ENCODE peak calls at places on chromosomes 5 and 9, in six cellular contexts. B, A, I, F, D and G are unnamed samples. For H3K9me3, H3K27me3 and H3K4me1, the result is how much of the 10 kb centered on the place peaks cover.

GRCh38 chr9:83680233-83680632 is 27.5 kb downstream of the UBQLN1 start:
- DNase-seq in D (no peak), A (no peak), I (no peak), B (no peak), F (no peak), G (no peak)

GRCh38 chr5:157267766-157268480 is 2.0 kb downstream of the CYFIP2 start:
- DNase-seq in A (no peak), B (no peak), I (no peak), D (no peak), F (no peak), G (no peak)

GRCh38 chr9:93698140-93698908 is 121.9 kb downstream of the PHF2 start:
- DNase-seq in F (no peak), A (no peak), I (no peak), D (no peak), B (peak), G (no peak)

GRCh38 chr9:107810493-107810931 is 320.9 kb upstream of the KLF4 start:
- DNase-seq in B (no peak), D (no peak), A (no peak), F (no peak), I (no peak), G (no peak)

GRCh38 chr5:36610629-36611028 is 4.2 kb downstream of the SLC1A3 start:
- DNase-seq in B (peak), D (no peak), F (no peak), I (no peak), A (no peak), G (no peak)

GRCh38 chr9:92350129-92350739 is 24.5 kb downstream of the CENPP start:
- DNase-seq in B (no peak), F (no peak), D (no peak), A (no peak), I (peak), G (no peak)

GRCh38 chr5:126577415-126577814 is 17.6 kb downstream of the ALDH7A1 start:
- DNase-seq in B (no peak), A (no peak), I (no peak), F (no peak), D (no peak), G (no peak)

GRCh38 chr5:170809551-170809950 is 26.0 kb downstream of the GABRP start:
- DNase-seq in B (no peak), A (peak), D (no peak), I (peak), F (no peak), G (no peak)

DNA sequence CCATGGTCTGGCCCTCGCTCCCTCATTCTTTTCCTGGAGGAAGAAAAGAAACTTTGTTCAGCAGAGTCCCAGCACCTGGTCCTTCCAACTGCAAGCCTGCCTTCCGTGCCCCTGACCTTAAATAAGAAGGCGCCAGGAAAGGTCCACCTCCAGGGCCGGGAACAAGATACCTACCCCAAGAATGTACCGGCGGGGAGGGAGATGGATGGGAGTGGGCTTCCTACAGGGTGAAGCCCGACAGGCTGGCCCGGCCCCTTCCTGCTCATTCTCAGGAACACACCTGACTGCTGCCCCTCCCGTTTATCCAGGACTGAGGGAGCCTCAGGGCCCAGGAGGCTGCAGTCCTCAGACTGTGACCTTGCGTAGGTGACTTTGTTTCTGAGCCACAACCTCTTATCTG is 27.3 kb upstream of the GFPT2 start:
- DNase-seq in A (no peak), I (no peak), D (no peak), B (no peak), F (no peak), G (no peak)
- H3K9me3 ChIP-seq in A (under half), I (under half), D (under half), B (under half), F (under half), G (under half)

DNA sequence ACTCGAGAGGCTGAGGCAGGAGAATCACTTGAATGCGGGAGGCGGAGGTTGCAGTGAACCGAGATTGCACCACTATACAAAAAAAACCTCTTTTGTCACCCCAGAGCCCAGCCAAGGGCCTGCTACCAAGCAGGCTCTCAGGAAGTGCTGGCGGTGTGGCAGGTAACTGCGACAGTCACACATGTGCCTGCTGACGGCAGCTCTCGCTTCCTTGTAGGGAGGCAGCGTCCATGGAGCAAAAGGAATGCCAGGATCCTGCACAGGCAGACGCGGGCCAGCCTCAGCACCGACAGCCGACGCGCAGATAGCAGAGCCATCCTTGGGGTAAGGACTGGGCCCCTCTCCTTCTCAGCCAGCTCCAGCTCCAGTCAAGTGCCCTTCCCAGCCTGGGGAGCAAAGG is 3.9 kb downstream of the LRRC8A start:
- DNase-seq in F (no peak), B (no peak), I (no peak), D (no peak), A (no peak), G (no peak)
- H3K27me3 ChIP-seq in F (under half), B (under half), I (under half), D (under half), A (under half), G (under half)

GRCh38 chr9:97987490-97987889 is 4.3 kb downstream of the ANP32B start:
- DNase-seq in D (no peak), I (no peak), B (no peak), F (no peak), A (no peak), G (no peak)
- H3K4me1 ChIP-seq in D (half or more), I (half or more), B (half or more), F (half or more), A (half or more), G (half or more)

GRCh38 chr5:141430332-141431113 is at the start of gene PCDHGA12:
- DNase-seq in F (peak), D (no peak), B (peak), I (peak), A (no peak), G (no peak)

GRCh38 chr5:141437208-141437607 is 6.9 kb downstream of the PCDHGA12 start:
- DNase-seq in D (no peak), I (no peak), A (no peak), F (no peak), B (no peak), G (no peak)

GRCh38 chr5:141434006-141434405 is 3.7 kb downstream of the PCDHGA12 start:
- DNase-seq in B (no peak), F (no peak), A (no peak), D (no peak), I (no peak), G (no peak)

GRCh38 chr5:141427783-141428426 is 2.4 kb upstream of the PCDHGA12 start:
- DNase-seq in A (no peak), F (no peak), D (no peak), B (no peak), I (no peak), G (no peak)

GRCh38 chr5:141431286-141431685 is 979 bp downstream of the PCDHGA12 start:
- DNase-seq in I (no peak), A (no peak), D (no peak), B (no peak), F (no peak), G (no peak)
- H3K9me3 ChIP-seq in I (half or more), A (under half), D (half or more), B (under half), F (under half), G (under half)

GRCh38 chr5:173265433-173265832 is 30.4 kb upstream of the NKX2-5 start:
- DNase-seq in D (no peak), A (no peak), I (no peak), F (peak), B (peak), G (no peak)
- H3K27me3 ChIP-seq in D (under half), A (under half), I (under half), F (under half), B (under half), G (under half)

GRCh38 chr9:127524373-127524772 is 73.1 kb downstream of the LRSAM1 start:
- DNase-seq in B (no peak), D (no peak), I (no peak), F (no peak), A (no peak), G (no peak)
- H3K4me1 ChIP-seq in B (half or more), D (half or more), I (under half), F (under half), A (under half), G (under half)

DNA sequence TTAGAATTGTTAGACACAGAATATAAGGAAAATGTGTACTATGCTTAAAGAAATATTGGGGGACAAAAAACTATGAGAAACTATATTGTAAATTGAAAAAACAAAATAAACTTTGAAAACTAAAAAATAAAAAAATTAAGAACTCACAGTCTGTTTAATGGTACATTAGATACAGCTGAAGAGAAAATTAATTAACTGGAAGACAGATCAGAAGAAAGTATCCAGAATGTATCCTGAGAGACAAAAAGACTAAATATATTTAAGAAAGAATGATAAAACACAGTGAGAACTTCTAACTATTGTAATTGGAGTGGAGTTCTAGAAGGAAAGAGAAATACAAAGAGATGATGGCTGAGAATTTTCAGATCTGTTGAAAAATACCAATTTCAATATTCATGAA is 57.6 kb upstream of the SH3PXD2B start:
- DNase-seq in D (no peak), I (no peak), A (no peak), B (no peak), F (no peak), G (no peak)
- H3K9me3 ChIP-seq in D (under half), I (under half), A (under half), B (under half), F (under half), G (under half)

DNA sequence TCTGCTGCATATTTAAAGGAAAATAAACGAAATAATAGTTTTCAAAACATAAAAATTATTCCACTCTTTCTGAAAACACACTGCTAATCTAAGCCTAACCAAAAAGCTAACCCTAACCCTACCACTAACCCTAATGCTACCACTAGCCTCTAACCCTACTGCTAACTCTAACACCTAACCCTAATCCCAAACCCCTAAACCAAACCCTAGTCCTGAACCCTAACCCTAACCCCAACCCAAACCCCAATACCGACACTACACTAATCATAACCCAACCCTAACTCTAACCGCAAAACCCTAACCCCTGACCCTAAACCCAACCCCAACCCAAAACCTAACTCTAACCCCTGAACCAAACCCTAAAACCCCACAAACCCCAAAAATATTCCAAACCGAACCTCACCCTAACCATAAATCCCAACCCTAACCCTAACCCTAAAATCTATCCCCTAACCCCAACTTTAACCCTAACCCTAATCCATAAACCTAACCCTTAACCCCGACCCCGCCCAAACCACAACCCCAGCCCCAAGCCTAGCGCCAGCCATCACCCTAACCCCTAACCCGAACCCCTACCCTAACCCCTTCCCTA is 41.9 kb upstream of the PLEKHG4B start:
- DNase-seq in A (no peak), I (no peak), D (no peak), F (no peak), B (no peak), G (no peak)
- H3K27me3 ChIP-seq in A (under half), I (half or more), D (under half), F (under half), B (under half), G (under half)